ENCODE peak calls at places on chromosomes 11 and 22, in seven cellular contexts. E is GM19239, G is substantia nigra, I is mammary epithelial cell, W is T-helper 2 cell, Z is HT1080, L is nephron progenitor cell. V is an unnamed sample.

GRCh38 chr11:59777104-59777503 is 21.9 kb downstream of the STX3 start:
- DNase-seq in E (no peak), G (no peak), I (no peak), W (no peak), Z (no peak), L (no peak), V (no peak)

GRCh38 chr11:56841210-56841810 is 92.8 kb upstream of the OR9G4 start:
- DNase-seq in E (peak), G (no peak), I (peak), W (no peak), Z (peak), L (peak), V (peak)

GRCh38 chr11:2138436-2139117 is 612 bp downstream of the IGF2 start:
- DNase-seq in E (no peak), G (no peak), I (no peak), W (no peak), Z (no peak), L (peak), V (no peak)

GRCh38 chr11:133157180-133157579 is 375.1 kb downstream of the OPCML start:
- DNase-seq in E (no peak), G (no peak), I (no peak), W (no peak), Z (peak), L (no peak), V (no peak)

GRCh38 chr11:77411238-77411637 is 62.7 kb downstream of the PAK1 start:
- DNase-seq in E (no peak), G (no peak), I (peak), W (no peak), Z (peak), L (peak), V (peak)

GRCh38 chr11:1221848-1222311 is 986 bp upstream of the MUC5B start:
- DNase-seq in E (no peak), G (no peak), I (no peak), W (no peak), Z (no peak), L (peak), V (no peak)

GRCh38 chr22:19506212-19506611 is 18.0 kb downstream of the CLDN5 start:
- DNase-seq in E (no peak), G (no peak), I (no peak), W (no peak), Z (no peak), L (no peak), V (no peak)

GRCh38 chr11:95734009-95734572 is 55.5 kb downstream of the FAM76B start:
- DNase-seq in E (no peak), G (no peak), I (no peak), W (no peak), Z (no peak), L (no peak), V (no peak)

GRCh38 chr11:64299847-64300648 is at the start of gene CATSPERZ:
- DNase-seq in E (no peak), G (no peak), I (no peak), W (no peak), Z (no peak), L (peak), V (no peak)

GRCh38 chr11:47105974-47106373 is 70.7 kb downstream of the ARFGAP2 start:
- DNase-seq in E (no peak), G (no peak), I (no peak), W (no peak), Z (no peak), L (no peak), V (no peak)

GRCh38 chr11:462107-462890 is 12.2 kb downstream of the PTDSS2 start:
- DNase-seq in E (no peak), G (no peak), I (no peak), W (no peak), Z (no peak), L (no peak), V (no peak)

GRCh38 chr11:30786392-30787120 is 200.4 kb upstream of the MPPED2 start:
- DNase-seq in E (no peak), G (no peak), I (no peak), W (no peak), Z (no peak), L (no peak), V (peak)

GRCh38 chr11:121415861-121416260 is 36.3 kb upstream of the SORL1 start:
- DNase-seq in E (no peak), G (no peak), I (peak), W (no peak), Z (no peak), L (no peak), V (peak)

GRCh38 chr11:86246293-86246675 is 1.7 kb downstream of the EED start:
- DNase-seq in E (no peak), G (no peak), I (no peak), W (no peak), Z (no peak), L (no peak), V (peak)

GRCh38 chr11:47413351-47413750 is 5.0 kb downstream of the SLC39A13 start:
- DNase-seq in E (no peak), G (no peak), I (no peak), W (no peak), Z (no peak), L (no peak), V (no peak)

GRCh38 chr11:66626926-66627325 is 10.5 kb downstream of the RBM14 start:
- DNase-seq in E (no peak), G (no peak), I (no peak), W (no peak), Z (no peak), L (no peak), V (no peak)

GRCh38 chr22:46578251-46578823 is 40.9 kb upstream of the CELSR1 start:
- DNase-seq in E (no peak), G (no peak), I (no peak), W (no peak), Z (no peak), L (no peak), V (no peak)

GRCh38 chr11:13140028-13140870 is 131.1 kb downstream of the RASSF10 start:
- DNase-seq in E (peak), G (no peak), I (peak), W (no peak), Z (peak), L (peak), V (peak)

GRCh38 chr22:21025266-21025665 is 7.1 kb downstream of the SLC7A4 start:
- DNase-seq in E (no peak), G (no peak), I (peak), W (no peak), Z (no peak), L (no peak), V (no peak)

GRCh38 chr11:908273-908672 is 2.3 kb downstream of the CHID1 start:
- DNase-seq in E (no peak), G (no peak), I (peak), W (no peak), Z (no peak), L (no peak), V (no peak)

GRCh38 chr11:65576232-65576866 is 496 bp downstream of the EHBP1L1 start:
- DNase-seq in E (no peak), G (no peak), I (no peak), W (no peak), Z (no peak), L (no peak), V (no peak)

GRCh38 chr22:19756288-19757128 is 4.1 kb upstream of the TBX1 start:
- DNase-seq in E (peak), G (no peak), I (peak), W (peak), Z (no peak), L (peak), V (peak)

GRCh38 chr11:78045851-78046485 is 17.7 kb upstream of the THRSP start:
- DNase-seq in E (peak), G (peak), I (peak), W (peak), Z (peak), L (peak), V (peak)

GRCh38 chr22:19043111-19044085 is 78.8 kb downstream of the DGCR2 start:
- DNase-seq in E (no peak), G (no peak), I (no peak), W (no peak), Z (no peak), L (no peak), V (no peak)

GRCh38 chr11:134032501-134033091 is 36.3 kb upstream of the JAM3 start:
- DNase-seq in E (no peak), G (no peak), I (no peak), W (no peak), Z (no peak), L (no peak), V (no peak)

GRCh38 chr11:75342966-75343870 is 8.2 kb downstream of the ARRB1 start:
- DNase-seq in E (no peak), G (no peak), I (no peak), W (no peak), Z (no peak), L (no peak), V (peak)

GRCh38 chr11:76288166-76288978 is 82.1 kb upstream of the WNT11 start:
- DNase-seq in E (no peak), G (no peak), I (no peak), W (no peak), Z (peak), L (no peak), V (no peak)

GRCh38 chr11:11416502-11416901 is 63.5 kb upstream of the CSNK2A3 start:
- DNase-seq in E (no peak), G (no peak), I (peak), W (no peak), Z (peak), L (no peak), V (no peak)

V was measured in HT-29.